ENCODE peak calls at places on chromosomes 16 and 17, in four cellular contexts. One of them, this sample, is unnamed.

GRCh38 chr17:83061586-83061985 is 17.8 kb upstream of the METRNL start:
- DNase-seq in A549: no peak
- DNase-seq in H1: no peak
- DNase-seq in HepG2: no peak
- DNase-seq in this sample: no peak

GRCh38 chr16:14420721-14421488 is 209.2 kb downstream of the PARN start:
- DNase-seq in A549: no peak
- DNase-seq in HepG2: peak; percentile 76
- DNase-seq in H1: no peak
- DNase-seq in this sample: no peak

GRCh38 chr16:85187002-85187401 is 74.7 kb upstream of the CIBAR2 start:
- DNase-seq in A549: no peak
- DNase-seq in H1: no peak
- DNase-seq in HepG2: no peak
- DNase-seq in this sample: no peak

GRCh38 chr17:58082870-58083490 is at the start of gene DYNLL2:
- DNase-seq in H1: peak; percentile 84
- DNase-seq in A549: peak; percentile 91
- DNase-seq in HepG2: peak; percentile 85
- DNase-seq in this sample: peak; percentile 96

GRCh38 chr17:73278465-73279453 is 17.1 kb upstream of the CPSF4L start:
- DNase-seq in HepG2: no peak
- DNase-seq in H1: no peak
- DNase-seq in A549: no peak
- DNase-seq in this sample: no peak

GRCh38 chr17:83195330-83196087 is 116.1 kb downstream of the METRNL start:
- DNase-seq in H1: no peak
- DNase-seq in HepG2: no peak
- DNase-seq in A549: no peak
- DNase-seq in this sample: peak; percentile 41

GRCh38 chr17:36816889-36817288 is 120.4 kb upstream of the LHX1 start:
- DNase-seq in HepG2: no peak
- DNase-seq in H1: no peak
- DNase-seq in A549: no peak
- DNase-seq in this sample: no peak

GRCh38 chr16:14028207-14028606 is 42.9 kb upstream of the MRTFB start:
- DNase-seq in HepG2: no peak
- DNase-seq in H1: no peak
- DNase-seq in A549: no peak
- DNase-seq in this sample: no peak

GRCh38 chr16:88064011-88064888 is 113.0 kb downstream of the BANP start:
- DNase-seq in HepG2: no peak
- DNase-seq in H1: no peak
- DNase-seq in A549: no peak
- DNase-seq in this sample: no peak

GRCh38 chr16:83344014-83344413 is 463.8 kb upstream of the HSBP1 start:
- DNase-seq in H1: no peak
- DNase-seq in HepG2: no peak
- DNase-seq in A549: peak; percentile 17
- DNase-seq in this sample: no peak

GRCh38 chr17:27340990-27341595 is 47.2 kb downstream of the WSB1 start:
- DNase-seq in A549: no peak
- DNase-seq in H1: no peak
- DNase-seq in HepG2: no peak
- DNase-seq in this sample: no peak

GRCh38 chr17:67044016-67044772 is at the start of gene CACNG1:
- DNase-seq in HepG2: no peak
- DNase-seq in A549: no peak
- DNase-seq in H1: no peak
- DNase-seq in this sample: no peak

GRCh38 chr17:41002814-41003213 is 3.1 kb upstream of the KRTAP3-2 start:
- DNase-seq in H1: no peak
- DNase-seq in HepG2: peak; percentile 79
- DNase-seq in A549: no peak
- DNase-seq in this sample: no peak

GRCh38 chr17:39979865-39980401 is 674 bp upstream of the PSMD3 start:
- DNase-seq in HepG2: peak; percentile 48
- DNase-seq in A549: peak; percentile 48
- DNase-seq in H1: no peak
- DNase-seq in this sample: peak; percentile 82

DNA sequence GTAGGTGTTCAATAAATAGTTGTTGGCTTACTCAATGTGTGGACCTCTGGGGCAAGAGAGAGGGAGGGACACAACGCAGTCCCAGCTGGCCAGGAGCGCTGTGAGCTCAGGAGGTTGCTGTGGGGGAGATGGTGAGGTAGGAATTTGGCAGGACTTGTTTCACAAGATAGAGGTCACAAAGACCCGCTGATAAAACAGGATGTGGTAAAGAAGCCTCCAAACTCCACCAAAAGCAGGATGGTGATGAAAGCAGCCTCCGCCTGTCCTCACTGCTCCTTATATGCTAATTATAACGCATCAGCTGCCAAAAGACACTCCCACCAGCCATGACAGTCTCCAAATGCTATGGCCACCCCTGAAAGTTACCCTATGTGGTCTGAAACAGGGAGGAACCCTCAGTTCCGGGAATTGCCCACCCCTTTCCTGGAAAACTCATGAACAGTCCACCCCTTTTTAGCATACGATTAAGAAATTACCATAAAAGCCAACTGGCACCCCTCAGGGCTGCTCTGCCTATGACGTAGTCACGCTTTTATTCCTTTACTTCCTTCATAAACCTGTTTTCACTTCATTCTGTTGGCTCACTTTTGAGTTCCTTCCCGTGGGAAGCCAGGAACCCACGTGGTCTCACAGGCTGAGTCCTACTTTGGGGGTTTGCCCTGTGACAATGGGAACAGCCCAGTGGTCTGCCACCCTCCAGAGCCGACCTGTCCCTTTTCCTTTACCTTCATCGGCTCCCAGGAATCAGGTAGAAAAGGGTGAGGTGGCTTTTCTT is 5.3 kb upstream of the EIF4A3 start:
- DNase-seq in HepG2: no peak
- DNase-seq in A549: no peak
- DNase-seq in H1: no peak
- DNase-seq in this sample: no peak
- TF ChIP-seq RAD21 in HepG2: no peak
- TF ChIP-seq RAD21 in A549: no peak
- TF ChIP-seq RAD21 in H1: no peak
- TF ChIP-seq RAD21 in this sample: no peak

GRCh38 chr16:11283820-11284248 is 2.7 kb upstream of the PRM1 start:
- DNase-seq in HepG2: peak; percentile 69
- DNase-seq in H1: no peak
- DNase-seq in A549: no peak
- DNase-seq in this sample: no peak

GRCh38 chr16:11278681-11279628 is 2.2 kb downstream of the PRM1 start:
- DNase-seq in HepG2: peak; percentile 72
- DNase-seq in H1: no peak
- DNase-seq in A549: no peak
- DNase-seq in this sample: no peak

GRCh38 chr16:11276880-11277593 is 757 bp upstream of the PRM2 start:
- DNase-seq in H1: no peak
- DNase-seq in HepG2: no peak
- DNase-seq in A549: no peak
- DNase-seq in this sample: no peak

GRCh38 chr16:11277607-11278337 is 1.5 kb upstream of the PRM2 start:
- DNase-seq in HepG2: no peak
- DNase-seq in A549: no peak
- DNase-seq in H1: no peak
- DNase-seq in this sample: no peak

GRCh38 chr16:11280616-11281522 is at the start of gene PRM1:
- DNase-seq in A549: no peak
- DNase-seq in H1: no peak
- DNase-seq in HepG2: no peak
- DNase-seq in this sample: no peak
- TF ChIP-seq PHF8 in A549: no peak
- TF ChIP-seq PHF8 in H1: no peak
- TF ChIP-seq PHF8 in HepG2: no peak
- TF ChIP-seq PHF8 in this sample: no peak

GRCh38 chr17:259341-259976 is 78.0 kb upstream of the DOC2B start:
- DNase-seq in HepG2: no peak
- DNase-seq in A549: no peak
- DNase-seq in H1: peak; percentile 17
- DNase-seq in this sample: no peak

GRCh38 chr17:260944-261343 is 79.5 kb upstream of the DOC2B start:
- DNase-seq in HepG2: no peak
- DNase-seq in H1: no peak
- DNase-seq in A549: no peak
- DNase-seq in this sample: no peak

GRCh38 chr17:261640-262039 is 80.2 kb upstream of the DOC2B start:
- DNase-seq in H1: no peak
- DNase-seq in HepG2: no peak
- DNase-seq in A549: no peak
- DNase-seq in this sample: no peak

GRCh38 chr17:258906-259305 is 77.5 kb upstream of the DOC2B start:
- DNase-seq in HepG2: no peak
- DNase-seq in H1: no peak
- DNase-seq in A549: no peak
- DNase-seq in this sample: no peak

GRCh38 chr17:260031-260791 is 78.8 kb upstream of the DOC2B start:
- DNase-seq in HepG2: no peak
- DNase-seq in A549: no peak
- DNase-seq in H1: peak; percentile 3
- DNase-seq in this sample: no peak
- TF ChIP-seq RAD21 in HepG2: no peak
- TF ChIP-seq RAD21 in A549: no peak
- TF ChIP-seq RAD21 in H1: no peak
- TF ChIP-seq RAD21 in this sample: no peak

GRCh38 chr17:79615926-79616325 is 5.1 kb upstream of the RBFOX3 start:
- DNase-seq in HepG2: no peak
- DNase-seq in H1: no peak
- DNase-seq in A549: no peak
- DNase-seq in this sample: no peak
- TF ChIP-seq PHF8 in HepG2: no peak
- TF ChIP-seq PHF8 in H1: no peak
- TF ChIP-seq PHF8 in A549: no peak
- TF ChIP-seq PHF8 in this sample: no peak

GRCh38 chr17:49741692-49742076 is 22.2 kb downstream of the FAM117A start:
- DNase-seq in H1: no peak
- DNase-seq in A549: no peak
- DNase-seq in HepG2: no peak
- DNase-seq in this sample: no peak

GRCh38 chr17:49739662-49740271 is 24.2 kb downstream of the FAM117A start:
- DNase-seq in HepG2: peak; percentile 36
- DNase-seq in A549: no peak
- DNase-seq in H1: no peak
- DNase-seq in this sample: peak; percentile 95

GRCh38 chr17:49738456-49739163 is 25.3 kb downstream of the FAM117A start:
- DNase-seq in HepG2: no peak
- DNase-seq in H1: no peak
- DNase-seq in A549: no peak
- DNase-seq in this sample: no peak

GRCh38 chr17:49742256-49742655 is 21.7 kb downstream of the FAM117A start:
- DNase-seq in HepG2: no peak
- DNase-seq in A549: no peak
- DNase-seq in H1: no peak
- DNase-seq in this sample: peak; percentile 46

DNA sequence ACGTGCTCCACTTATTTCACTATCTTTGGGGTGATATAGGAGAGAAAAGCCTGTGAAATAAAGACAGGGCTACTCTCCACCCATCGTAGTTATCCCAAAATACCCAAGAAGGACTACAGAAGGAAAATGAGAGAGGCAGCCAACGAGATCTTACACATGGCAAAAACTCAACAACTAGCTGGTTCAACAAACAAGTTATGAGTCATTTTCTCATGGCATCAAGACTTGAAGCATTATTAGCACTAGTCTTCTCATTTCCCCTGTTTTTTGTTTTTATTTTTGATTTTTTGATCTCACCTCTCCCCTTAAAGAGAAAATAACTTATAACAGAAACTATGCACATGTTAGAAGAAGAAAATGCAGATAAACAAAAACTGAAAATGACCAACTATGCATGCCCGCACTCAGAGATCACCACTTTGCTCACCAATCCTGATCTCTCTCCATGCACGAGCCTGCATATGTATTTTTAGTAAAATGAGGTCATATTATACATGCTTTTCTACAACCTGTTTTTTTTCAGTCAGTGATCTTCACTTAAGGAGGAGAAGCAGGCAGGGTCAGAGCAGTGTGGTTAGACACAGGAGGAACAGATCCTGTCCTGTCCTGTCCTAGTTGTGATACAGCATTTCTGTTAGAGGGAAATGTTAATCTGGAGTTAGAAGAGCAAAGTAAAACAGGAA is 22.8 kb downstream of the FAM117A start:
- DNase-seq in A549: no peak
- DNase-seq in HepG2: no peak
- DNase-seq in H1: no peak
- DNase-seq in this sample: no peak
- TF ChIP-seq RAD21 in A549: no peak
- TF ChIP-seq RAD21 in HepG2: no peak
- TF ChIP-seq RAD21 in H1: no peak
- TF ChIP-seq RAD21 in this sample: no peak

GRCh38 chr17:43019418-43019817 is 2.8 kb downstream of the VAT1 start:
- DNase-seq in H1: no peak
- DNase-seq in HepG2: no peak
- DNase-seq in A549: no peak
- DNase-seq in this sample: peak; percentile 40
- TF ChIP-seq PHF8 in H1: no peak
- TF ChIP-seq PHF8 in HepG2: no peak
- TF ChIP-seq PHF8 in A549: no peak
- TF ChIP-seq PHF8 in this sample: no peak

GRCh38 chr17:1958134-1958881 is 66.8 kb downstream of the RTN4RL1 start:
- DNase-seq in A549: no peak
- DNase-seq in HepG2: no peak
- DNase-seq in H1: no peak
- DNase-seq in this sample: no peak

GRCh38 chr17:1961187-1961586 is 63.9 kb downstream of the RTN4RL1 start:
- DNase-seq in H1: no peak
- DNase-seq in A549: no peak
- DNase-seq in HepG2: no peak
- DNase-seq in this sample: no peak

GRCh38 chr17:1957037-1957436 is 68.1 kb downstream of the RTN4RL1 start:
- DNase-seq in HepG2: no peak
- DNase-seq in H1: no peak
- DNase-seq in A549: no peak
- DNase-seq in this sample: no peak

GRCh38 chr17:1963250-1963649 is 61.9 kb downstream of the RTN4RL1 start:
- DNase-seq in A549: no peak
- DNase-seq in HepG2: no peak
- DNase-seq in H1: no peak
- DNase-seq in this sample: no peak

GRCh38 chr17:1959871-1960569 is 65.1 kb downstream of the RTN4RL1 start:
- DNase-seq in HepG2: no peak
- DNase-seq in H1: no peak
- DNase-seq in A549: no peak
- DNase-seq in this sample: no peak
- TF ChIP-seq RAD21 in HepG2: no peak
- TF ChIP-seq RAD21 in H1: no peak
- TF ChIP-seq RAD21 in A549: no peak
- TF ChIP-seq RAD21 in this sample: no peak

GRCh38 chr16:29898786-29899515 is 399 bp downstream of the SEZ6L2 start:
- DNase-seq in A549: no peak
- DNase-seq in H1: no peak
- DNase-seq in HepG2: no peak
- DNase-seq in this sample: no peak
- TF ChIP-seq PHF8 in A549: peak; percentile 68
- TF ChIP-seq PHF8 in H1: peak; percentile 60
- TF ChIP-seq PHF8 in HepG2: no peak
- TF ChIP-seq PHF8 in this sample: no peak

This sample was measured in K562.